ENCODE peak calls at places on chromosomes 5 and 9, in five cellular contexts. One of them, this sample, is unnamed. For H3K4me1, the result is how much of the 10 kb centered on the place peaks cover.

GRCh38 chr9:20591223-20591622 is 31.1 kb downstream of the MLLT3 start:
- DNase-seq in pancreas: no peak
- DNase-seq in MM.1S: no peak
- DNase-seq in mesenchymal stem cell: no peak
- DNase-seq in transverse colon: no peak
- DNase-seq in this sample: no peak

GRCh38 chr5:60540855-60541805 is 158.8 kb downstream of the DEPDC1B start:
- DNase-seq in pancreas: no peak
- DNase-seq in MM.1S: no peak
- DNase-seq in mesenchymal stem cell: peak
- DNase-seq in transverse colon: no peak
- DNase-seq in this sample: no peak

GRCh38 chr9:85430659-85431370 is 310.9 kb downstream of the AGTPBP1 start:
- DNase-seq in pancreas: no peak
- DNase-seq in MM.1S: no peak
- DNase-seq in mesenchymal stem cell: no peak
- DNase-seq in transverse colon: no peak
- DNase-seq in this sample: no peak

GRCh38 chr5:142584843-142585242 is 101.0 kb downstream of the FGF1 start:
- DNase-seq in pancreas: no peak
- DNase-seq in MM.1S: no peak
- DNase-seq in mesenchymal stem cell: no peak
- DNase-seq in transverse colon: no peak
- DNase-seq in this sample: no peak

GRCh38 chr9:115513148-115513547 is 395.2 kb upstream of the TNC start:
- DNase-seq in pancreas: no peak
- DNase-seq in MM.1S: no peak
- DNase-seq in mesenchymal stem cell: no peak
- DNase-seq in transverse colon: no peak
- DNase-seq in this sample: no peak

GRCh38 chr5:16593630-16594029 is 23.2 kb downstream of the RETREG1 start:
- DNase-seq in pancreas: no peak
- DNase-seq in MM.1S: no peak
- DNase-seq in mesenchymal stem cell: no peak
- DNase-seq in transverse colon: no peak
- DNase-seq in this sample: no peak

GRCh38 chr5:172603425-172603824 is 37.6 kb upstream of the NEURL1B start:
- DNase-seq in pancreas: no peak
- DNase-seq in MM.1S: no peak
- DNase-seq in mesenchymal stem cell: peak
- DNase-seq in transverse colon: no peak
- DNase-seq in this sample: peak

GRCh38 chr5:133753856-133754255 is 141.5 kb upstream of the FSTL4 start:
- DNase-seq in pancreas: no peak
- DNase-seq in MM.1S: no peak
- DNase-seq in mesenchymal stem cell: no peak
- DNase-seq in transverse colon: no peak
- DNase-seq in this sample: no peak

GRCh38 chr5:74334034-74334433 is 306.5 kb downstream of the ENC1 start:
- DNase-seq in pancreas: no peak
- DNase-seq in MM.1S: no peak
- DNase-seq in mesenchymal stem cell: no peak
- DNase-seq in transverse colon: no peak
- DNase-seq in this sample: no peak

GRCh38 chr5:150256416-150257064 is 33.0 kb downstream of the CAMK2A start:
- DNase-seq in pancreas: peak
- DNase-seq in MM.1S: no peak
- DNase-seq in mesenchymal stem cell: no peak
- DNase-seq in transverse colon: no peak
- DNase-seq in this sample: no peak

GRCh38 chr9:127903557-127904475 is 4.4 kb upstream of the ST6GALNAC6 start:
- DNase-seq in pancreas: peak
- DNase-seq in MM.1S: no peak
- DNase-seq in mesenchymal stem cell: peak
- DNase-seq in transverse colon: peak
- DNase-seq in this sample: peak

GRCh38 chr9:133056533-133056932 is 5.2 kb upstream of the CEL start:
- DNase-seq in pancreas: no peak
- DNase-seq in MM.1S: no peak
- DNase-seq in mesenchymal stem cell: no peak
- DNase-seq in transverse colon: peak
- DNase-seq in this sample: no peak

GRCh38 chr9:137000177-137000930 is 4.0 kb upstream of the CLIC3 start:
- DNase-seq in pancreas: no peak
- DNase-seq in MM.1S: peak
- DNase-seq in mesenchymal stem cell: peak
- DNase-seq in transverse colon: no peak
- DNase-seq in this sample: no peak

GRCh38 chr9:106110483-106110882 is 416.1 kb downstream of the TMEM38B start:
- DNase-seq in pancreas: no peak
- DNase-seq in MM.1S: no peak
- DNase-seq in mesenchymal stem cell: no peak
- DNase-seq in transverse colon: no peak
- DNase-seq in this sample: no peak

GRCh38 chr5:11797132-11797531 is 107.1 kb downstream of the CTNND2 start:
- DNase-seq in pancreas: no peak
- DNase-seq in MM.1S: no peak
- DNase-seq in mesenchymal stem cell: no peak
- DNase-seq in transverse colon: no peak
- DNase-seq in this sample: peak

GRCh38 chr9:30718483-30718882 is 1666.0 kb upstream of the ACO1 start:
- DNase-seq in pancreas: no peak
- DNase-seq in MM.1S: no peak
- DNase-seq in mesenchymal stem cell: no peak
- DNase-seq in transverse colon: no peak
- DNase-seq in this sample: no peak

GRCh38 chr9:135294826-135295225 is 184.8 kb upstream of the PPP1R26 start:
- DNase-seq in pancreas: no peak
- DNase-seq in MM.1S: no peak
- DNase-seq in mesenchymal stem cell: no peak
- DNase-seq in transverse colon: no peak
- DNase-seq in this sample: no peak

GRCh38 chr5:138793481-138794010 is 40.3 kb downstream of the CTNNA1 start:
- DNase-seq in pancreas: no peak
- DNase-seq in MM.1S: no peak
- DNase-seq in mesenchymal stem cell: no peak
- DNase-seq in transverse colon: no peak
- DNase-seq in this sample: no peak

GRCh38 chr5:132430736-132431135 is 59.8 kb downstream of the IRF1 start:
- DNase-seq in pancreas: no peak
- DNase-seq in MM.1S: no peak
- DNase-seq in mesenchymal stem cell: no peak
- DNase-seq in transverse colon: peak
- DNase-seq in this sample: no peak
- H3K27ac ChIP-seq in pancreas: no peak
- H3K27ac ChIP-seq in MM.1S: peak
- H3K27ac ChIP-seq in mesenchymal stem cell: no peak
- H3K27ac ChIP-seq in transverse colon: peak
- H3K27ac ChIP-seq in this sample: no peak

GRCh38 chr5:177507165-177507564 is 2.5 kb downstream of the DOK3 start:
- DNase-seq in pancreas: no peak
- DNase-seq in MM.1S: no peak
- DNase-seq in mesenchymal stem cell: peak
- DNase-seq in transverse colon: no peak
- DNase-seq in this sample: peak

GRCh38 chr5:177509361-177509951 is at the start of gene DOK3:
- DNase-seq in pancreas: no peak
- DNase-seq in MM.1S: peak
- DNase-seq in mesenchymal stem cell: no peak
- DNase-seq in transverse colon: peak
- DNase-seq in this sample: peak

GRCh38 chr5:177508217-177508611 is 1.4 kb downstream of the DOK3 start:
- DNase-seq in pancreas: no peak
- DNase-seq in MM.1S: no peak
- DNase-seq in mesenchymal stem cell: no peak
- DNase-seq in transverse colon: no peak
- DNase-seq in this sample: peak

GRCh38 chr5:177508837-177509236 is 789 bp downstream of the DOK3 start:
- DNase-seq in pancreas: no peak
- DNase-seq in MM.1S: peak
- DNase-seq in mesenchymal stem cell: no peak
- DNase-seq in transverse colon: no peak
- DNase-seq in this sample: peak

DNA sequence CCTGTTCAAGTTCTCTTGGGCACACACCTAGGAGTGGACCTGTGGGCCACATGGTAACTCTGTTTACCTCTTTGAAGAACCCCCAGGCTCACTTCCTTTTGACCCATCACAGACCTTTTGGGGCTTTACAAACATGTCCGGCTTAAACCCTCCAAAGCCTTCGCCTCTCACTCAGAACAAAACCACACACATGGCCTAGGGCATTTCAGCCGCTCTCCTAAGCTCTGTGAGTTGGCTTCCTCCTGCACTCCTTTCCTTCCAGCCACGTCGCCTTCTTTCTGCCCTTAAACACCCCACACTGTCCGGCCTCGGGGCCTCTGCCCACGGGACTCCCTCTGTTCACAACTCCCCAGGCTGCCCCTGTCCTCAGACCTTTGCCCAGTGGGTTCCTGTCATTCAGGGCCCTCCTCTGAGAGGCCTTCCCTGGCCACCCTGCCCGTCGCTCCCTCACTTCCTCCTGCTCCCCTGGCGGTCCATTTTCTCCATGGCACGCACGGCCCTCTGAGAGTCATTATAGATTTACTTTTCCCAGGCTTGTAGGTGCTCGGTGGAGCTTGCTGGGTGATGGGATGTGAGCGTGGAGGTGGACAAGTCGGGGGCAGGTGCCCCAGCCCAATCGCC is 1.9 kb downstream of the DOK3 start:
- DNase-seq in pancreas: no peak
- DNase-seq in MM.1S: no peak
- DNase-seq in mesenchymal stem cell: no peak
- DNase-seq in transverse colon: no peak
- DNase-seq in this sample: no peak
- H3K4me3 ChIP-seq in pancreas: no peak
- H3K4me3 ChIP-seq in MM.1S: no peak
- H3K4me3 ChIP-seq in mesenchymal stem cell: no peak
- H3K4me3 ChIP-seq in transverse colon: no peak
- H3K4me3 ChIP-seq in this sample: no peak

GRCh38 chr9:93597871-93598646 is 21.7 kb downstream of the PHF2 start:
- DNase-seq in pancreas: no peak
- DNase-seq in MM.1S: no peak
- DNase-seq in mesenchymal stem cell: no peak
- DNase-seq in transverse colon: no peak
- DNase-seq in this sample: no peak
- H3K4me1 ChIP-seq in pancreas: under half
- H3K4me1 ChIP-seq in MM.1S: under half
- H3K4me1 ChIP-seq in mesenchymal stem cell: under half
- H3K4me1 ChIP-seq in transverse colon: under half
- H3K4me1 ChIP-seq in this sample: under half

DNA sequence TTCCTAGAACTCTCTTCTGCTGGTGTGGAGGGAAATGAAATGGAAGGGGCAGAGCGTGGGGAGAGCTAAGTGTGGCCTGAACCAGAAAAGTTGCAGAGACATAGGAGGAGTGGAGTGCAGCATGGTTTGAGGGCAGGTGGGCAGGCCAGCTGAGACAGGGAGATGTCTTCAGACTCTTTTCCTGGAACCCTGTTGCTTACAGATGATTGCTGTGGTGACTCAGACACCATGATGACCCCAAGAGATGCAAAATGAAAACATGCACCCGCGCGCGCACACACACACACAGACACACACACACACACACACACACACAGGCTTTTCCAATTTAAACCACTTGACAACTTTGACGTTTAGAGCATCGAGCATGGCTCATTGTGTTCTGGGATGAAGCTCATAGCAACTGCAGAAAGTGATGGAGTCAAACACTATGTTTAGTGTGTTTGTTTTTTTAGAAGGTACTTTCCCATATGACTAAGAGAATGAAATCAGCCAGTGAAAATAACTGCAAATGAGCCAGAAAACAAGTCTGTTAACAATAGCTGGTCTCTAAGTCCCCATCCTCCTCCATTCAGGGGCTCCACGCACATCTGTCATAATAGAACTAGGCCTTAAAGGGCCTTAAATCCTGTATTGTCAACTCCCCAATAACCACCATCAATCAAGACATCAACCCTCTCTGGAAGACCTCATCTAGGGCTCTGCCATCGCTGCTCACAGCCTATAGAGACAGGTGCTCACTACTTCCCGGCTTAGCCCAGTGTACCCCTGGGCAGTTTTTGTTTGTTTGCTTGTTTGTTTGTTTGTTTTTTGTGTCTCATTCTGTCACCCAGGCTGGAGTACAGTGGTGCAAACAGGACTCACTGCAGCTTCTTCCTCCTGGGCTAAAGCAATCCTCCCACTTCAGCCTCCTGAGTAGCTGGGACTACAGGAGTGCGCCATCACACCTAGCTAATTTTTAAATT is 9.6 kb downstream of the TMOD1 start:
- DNase-seq in pancreas: no peak
- DNase-seq in MM.1S: peak
- DNase-seq in mesenchymal stem cell: peak
- DNase-seq in transverse colon: no peak
- DNase-seq in this sample: no peak
- H3K27ac ChIP-seq in pancreas: no peak
- H3K27ac ChIP-seq in MM.1S: no peak
- H3K27ac ChIP-seq in mesenchymal stem cell: no peak
- H3K27ac ChIP-seq in transverse colon: no peak
- H3K27ac ChIP-seq in this sample: peak

GRCh38 chr5:39420482-39421145 is 4.2 kb downstream of the DAB2 start:
- DNase-seq in pancreas: no peak
- DNase-seq in MM.1S: no peak
- DNase-seq in mesenchymal stem cell: peak
- DNase-seq in transverse colon: peak
- DNase-seq in this sample: peak

GRCh38 chr5:39424751-39425524 is at the start of gene DAB2:
- DNase-seq in pancreas: peak
- DNase-seq in MM.1S: peak
- DNase-seq in mesenchymal stem cell: peak
- DNase-seq in transverse colon: peak
- DNase-seq in this sample: peak

GRCh38 chr5:39422036-39422606 is 2.7 kb downstream of the DAB2 start:
- DNase-seq in pancreas: no peak
- DNase-seq in MM.1S: no peak
- DNase-seq in mesenchymal stem cell: no peak
- DNase-seq in transverse colon: no peak
- DNase-seq in this sample: no peak

GRCh38 chr5:39422886-39423285 is 1.9 kb downstream of the DAB2 start:
- DNase-seq in pancreas: no peak
- DNase-seq in MM.1S: no peak
- DNase-seq in mesenchymal stem cell: no peak
- DNase-seq in transverse colon: no peak
- DNase-seq in this sample: no peak

DNA sequence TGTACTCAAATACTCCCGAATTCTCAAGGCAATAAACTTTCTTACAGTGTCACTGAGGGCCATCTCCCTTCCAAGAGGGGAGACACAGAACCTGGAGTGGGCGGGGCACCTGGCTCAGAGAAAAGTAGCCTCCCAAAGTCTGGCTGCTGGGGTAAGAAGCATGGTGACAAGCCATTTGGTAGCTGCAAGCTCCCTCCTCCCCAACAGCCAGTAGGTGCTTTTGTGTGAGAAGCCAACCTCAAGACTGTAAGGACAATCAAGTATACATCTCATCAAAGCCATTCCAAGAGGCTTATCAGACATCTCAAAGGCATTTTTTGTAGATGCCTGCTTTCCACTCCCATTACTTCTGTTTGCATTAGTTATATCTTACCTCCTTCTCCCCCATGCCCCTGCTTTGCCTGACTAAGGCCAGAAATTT is 1.4 kb downstream of the DAB2 start:
- DNase-seq in pancreas: no peak
- DNase-seq in MM.1S: no peak
- DNase-seq in mesenchymal stem cell: no peak
- DNase-seq in transverse colon: peak
- DNase-seq in this sample: no peak
- H3K4me3 ChIP-seq in pancreas: no peak
- H3K4me3 ChIP-seq in MM.1S: no peak
- H3K4me3 ChIP-seq in mesenchymal stem cell: peak
- H3K4me3 ChIP-seq in transverse colon: no peak
- H3K4me3 ChIP-seq in this sample: peak

GRCh38 chr9:91160181-91160580 is 201.5 kb downstream of the AUH start:
- DNase-seq in pancreas: no peak
- DNase-seq in MM.1S: no peak
- DNase-seq in mesenchymal stem cell: no peak
- DNase-seq in transverse colon: no peak
- DNase-seq in this sample: peak
- H3K4me1 ChIP-seq in pancreas: under half
- H3K4me1 ChIP-seq in MM.1S: under half
- H3K4me1 ChIP-seq in mesenchymal stem cell: under half
- H3K4me1 ChIP-seq in transverse colon: under half
- H3K4me1 ChIP-seq in this sample: under half